ENCODE peak calls at places on chromosomes 6 and 20, in five cellular contexts. P, S, F, G and M are unnamed samples.

GRCh38 chr6:78910611-78911134 is 43.3 kb downstream of the IRAK1BP1 start:
- DNase-seq in S (peak; percentile 59), G (peak; percentile 84), P (peak; percentile 25), F (peak; percentile 8), M (no peak)

GRCh38 chr20:4318891-4319290 is 303.5 kb upstream of the RNF24 start:
- DNase-seq in S (no peak), P (no peak), G (no peak), F (no peak), M (no peak)

GRCh38 chr6:158843751-158844683 is 24.8 kb upstream of the EZR start:
- DNase-seq in F (no peak), G (no peak), S (no peak), P (no peak), M (no peak)

GRCh38 chr6:156045416-156045815 is 589.8 kb upstream of the NOX3 start:
- DNase-seq in F (no peak), P (no peak), S (no peak), G (no peak), M (no peak)

GRCh38 chr6:66771626-66772025 is 1064.6 kb upstream of the EYS start:
- DNase-seq in S (no peak), P (peak; percentile 11), G (no peak), F (no peak), M (no peak)

GRCh38 chr20:22826306-22827230 is 208.5 kb upstream of the SSTR4 start:
- DNase-seq in G (no peak), F (peak; percentile 72), S (no peak), P (no peak), M (no peak)

GRCh38 chr6:15254074-15254975 is 8.5 kb downstream of the JARID2 start:
- DNase-seq in S (peak; percentile 50), F (no peak), G (no peak), P (no peak), M (no peak)

GRCh38 chr20:41058007-41058673 is 29.5 kb downstream of the TOP1 start:
- DNase-seq in P (peak; percentile 90), G (no peak), S (peak; percentile 93), F (peak; percentile 64), M (no peak)

GRCh38 chr20:17992224-17992637 is 23.4 kb downstream of the MGME1 start:
- DNase-seq in P (no peak), S (no peak), G (no peak), F (no peak), M (no peak)

GRCh38 chr6:1600063-1600763 is 9.5 kb upstream of the FOXC1 start:
- DNase-seq in S (no peak), P (no peak), G (no peak), F (no peak), M (no peak)

GRCh38 chr6:168658059-168658458 is 217.1 kb downstream of the SMOC2 start:
- DNase-seq in P (no peak), F (no peak), G (no peak), S (no peak), M (no peak)

GRCh38 chr6:16929814-16930213 is 168.6 kb upstream of the ATXN1 start:
- DNase-seq in S (peak; percentile 97), P (peak; percentile 97), F (peak; percentile 64), G (no peak), M (no peak)

GRCh38 chr6:75748743-75749538 is at the start of gene MYO6:
- DNase-seq in G (peak; percentile 80), F (peak; percentile 68), P (peak; percentile 56), S (peak; percentile 84), M (no peak)

GRCh38 chr20:31740208-31740607 is 1.1 kb downstream of the TPX2 start:
- DNase-seq in S (peak; percentile 82), G (no peak), F (peak; percentile 52), P (peak; percentile 72), M (no peak)

DNA sequence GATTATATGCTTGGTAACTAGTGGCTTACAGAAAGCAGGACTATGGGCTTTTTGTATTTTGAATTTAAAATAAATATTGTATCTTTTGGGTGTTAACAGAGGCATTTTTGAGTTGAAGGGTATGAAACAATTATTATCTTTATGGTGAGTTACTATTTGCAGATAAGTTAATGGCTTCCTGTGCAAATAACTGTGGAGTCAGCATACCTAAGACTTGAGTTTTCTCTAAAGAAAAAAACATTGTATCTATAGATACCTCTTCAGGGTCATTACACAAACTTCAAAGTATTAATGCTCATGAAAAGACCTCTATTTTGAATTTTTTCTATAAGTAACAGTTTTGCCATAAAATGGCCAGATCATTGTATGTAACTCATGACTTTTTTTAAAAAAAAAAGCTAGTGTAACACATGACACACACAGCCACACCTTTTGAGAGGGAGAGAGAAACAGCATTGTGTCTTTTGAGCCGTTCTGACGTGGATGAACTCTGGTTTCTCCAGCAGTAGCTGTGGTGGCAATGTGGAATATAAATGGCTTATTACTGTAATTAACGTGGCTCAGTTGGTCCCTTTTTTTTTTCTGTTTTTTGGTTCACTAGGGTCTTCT is 36.3 kb downstream of the PLEKHG1 start:
- DNase-seq in F (no peak), G (no peak), S (no peak), P (peak; percentile 10), M (no peak)
- H3K79me2 ChIP-seq in F (peaks cover 24% of the 10 kb centered on the region), G (no peaks in the 10 kb centered on the region), S (no peaks in the 10 kb centered on the region), P (no peaks in the 10 kb centered on the region), M (no peaks in the 10 kb centered on the region)

GRCh38 chr6:3723251-3723650 is 28.3 kb downstream of the PXDC1 start:
- DNase-seq in S (no peak), F (no peak), P (no peak), G (no peak), M (no peak)

GRCh38 chr6:3719462-3720308 is 31.8 kb downstream of the PXDC1 start:
- DNase-seq in P (no peak), G (no peak), S (no peak), F (no peak), M (no peak)

GRCh38 chr6:3722785-3723184 is 28.7 kb downstream of the PXDC1 start:
- DNase-seq in P (no peak), S (no peak), G (no peak), F (no peak), M (no peak)

GRCh38 chr6:3722211-3722621 is 29.3 kb downstream of the PXDC1 start:
- DNase-seq in F (no peak), P (peak; percentile 40), S (peak; percentile 46), G (peak; percentile 35), M (no peak)

DNA sequence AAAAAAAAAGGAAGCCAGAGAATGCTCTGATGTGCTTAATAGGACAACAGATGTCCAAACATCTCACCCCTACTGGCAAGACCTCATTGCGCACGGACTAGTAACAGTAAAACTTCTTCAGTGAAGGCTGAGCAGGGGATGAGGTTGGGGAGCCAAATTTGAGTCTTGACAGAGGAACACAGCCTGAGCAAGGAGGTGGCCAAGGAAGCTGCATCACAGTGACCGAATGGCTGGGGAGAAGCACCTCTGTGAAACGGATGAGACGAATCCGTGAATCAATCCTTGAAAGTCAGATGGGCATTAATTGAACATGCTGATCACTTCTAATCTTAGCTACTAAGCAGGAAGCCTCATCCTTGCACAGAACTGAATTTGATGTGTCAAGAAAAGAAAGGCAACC is 29.7 kb downstream of the PXDC1 start:
- DNase-seq in P (no peak), S (no peak), G (no peak), F (no peak), M (no peak)
- H3K36me3 ChIP-seq in P (peaks cover 18% of the 10 kb centered on the region), S (peaks cover 46% of the 10 kb centered on the region), G (no peaks in the 10 kb centered on the region), F (peaks cover 11% of the 10 kb centered on the region), M (peaks cover 21% of the 10 kb centered on the region)

DNA sequence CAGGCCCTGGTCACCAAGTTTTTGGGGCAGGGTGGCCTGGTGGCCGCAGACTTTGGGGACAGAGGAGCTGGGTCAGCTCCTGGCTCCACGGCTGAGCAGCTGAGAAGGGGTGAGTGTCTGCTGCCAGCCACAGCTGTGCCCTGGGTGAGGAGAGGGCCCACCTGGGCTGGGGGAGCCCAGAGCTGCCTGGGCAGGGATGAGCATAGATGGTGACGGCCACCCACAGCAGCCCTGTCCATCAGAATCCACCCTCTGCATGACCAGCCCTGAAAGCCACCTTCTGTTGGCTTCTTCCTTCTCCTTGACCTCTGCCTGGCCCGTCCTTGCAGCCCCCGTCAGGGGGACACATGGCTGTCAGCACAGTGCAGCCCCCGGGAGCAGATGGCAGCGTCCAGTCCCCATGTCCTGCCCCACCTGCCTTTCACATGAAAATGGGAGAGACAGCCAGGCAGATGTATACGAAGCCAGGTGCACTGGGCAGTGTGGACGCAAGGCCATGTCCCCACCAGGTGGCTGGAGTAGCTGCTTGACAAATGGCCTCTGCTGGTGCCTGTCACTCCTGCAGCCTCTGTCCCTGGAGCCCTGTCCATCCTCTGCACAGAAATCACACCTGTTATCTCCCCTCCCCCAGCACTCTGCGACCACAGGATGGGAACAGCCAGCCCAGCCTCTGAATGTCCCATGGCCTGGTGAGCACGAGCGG is 220.8 kb downstream of the PREX1 start:
- DNase-seq in S (no peak), P (no peak), G (no peak), F (no peak), M (no peak)
- H3K27me3 ChIP-seq in S (peaks cover 13% of the 10 kb centered on the region), P (no peaks in the 10 kb centered on the region), G (no peaks in the 10 kb centered on the region), F (no peaks in the 10 kb centered on the region), M (no peaks in the 10 kb centered on the region)

GRCh38 chr6:106629859-106630163 is 433 bp downstream of the QRSL1 start:
- DNase-seq in G (no peak), F (no peak), S (no peak), P (no peak), M (no peak)
- H3K79me2 ChIP-seq in G (peaks cover 63% of the 10 kb centered on the region), F (peaks cover 60% of the 10 kb centered on the region), S (peaks cover 65% of the 10 kb centered on the region), P (peaks cover 23% of the 10 kb centered on the region), M (peaks cover 50% of the 10 kb centered on the region)

GRCh38 chr6:31558318-31558625 is 10.9 kb downstream of the NFKBIL1 start:
- DNase-seq in S (no peak), P (no peak), F (no peak), G (no peak), M (no peak)
- H3K36me3 ChIP-seq in S (peaks cover 16% of the 10 kb centered on the region), P (peaks cover 6% of the 10 kb centered on the region), F (peaks cover 10% of the 10 kb centered on the region), G (no peaks in the 10 kb centered on the region), M (peaks cover 17% of the 10 kb centered on the region)

DNA sequence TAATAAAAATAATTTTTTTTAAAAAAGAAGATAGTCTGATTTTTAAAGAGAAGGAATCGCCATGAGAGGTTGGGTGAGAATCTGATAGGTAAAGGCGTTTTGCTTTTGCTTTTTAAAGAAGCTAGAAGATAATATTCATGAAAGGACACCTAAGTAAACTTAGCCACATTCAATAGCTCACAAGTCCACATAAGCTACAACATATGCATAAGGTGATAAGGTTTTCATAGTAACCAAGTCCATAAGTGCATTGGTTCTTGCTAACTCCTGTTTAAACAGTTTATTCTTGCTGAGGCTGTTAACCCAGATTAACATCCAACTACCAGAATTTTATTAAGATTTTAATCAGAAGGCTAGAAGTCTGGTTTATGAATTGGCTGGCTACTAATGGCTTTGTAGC is 235.0 kb downstream of the ZFAND3 start:
- DNase-seq in P (no peak), F (no peak), S (no peak), G (no peak), M (no peak)
- H3K27me3 ChIP-seq in P (no peaks in the 10 kb centered on the region), F (no peaks in the 10 kb centered on the region), S (no peaks in the 10 kb centered on the region), G (no peaks in the 10 kb centered on the region), M (no peaks in the 10 kb centered on the region)